ENCODE peak calls at places on chromosomes 3 and 15, in four cellular contexts. S is K562, N is GM12891, D is GM12878. I is an unnamed sample.

GRCh38 chr3:98553751-98554150 is 22.0 kb downstream of the GPR15 start:
- DNase-seq in N (no peak), D (no peak), S (no peak), I (peak)

GRCh38 chr15:42314818-42315217 is 41.6 kb upstream of the TMEM87A start:
- DNase-seq in D (no peak), N (no peak), S (no peak), I (no peak)

GRCh38 chr15:63306480-63307073 is 29.2 kb downstream of the APH1B start:
- DNase-seq in D (no peak), N (no peak), S (no peak), I (no peak)

GRCh38 chr15:78103406-78104118 is 11.2 kb downstream of the SH2D7 start:
- DNase-seq in N (peak), D (peak), S (no peak), I (peak)

GRCh38 chr15:99430881-99431401 is 134.8 kb upstream of the MEF2A start:
- DNase-seq in S (no peak), N (no peak), D (no peak), I (no peak)

GRCh38 chr15:101641894-101642293 is 10.3 kb downstream of the TM2D3 start:
- DNase-seq in D (peak), N (no peak), S (no peak), I (peak)

GRCh38 chr15:85692873-85693272 is 101.9 kb downstream of the KLHL25 start:
- DNase-seq in D (peak), S (no peak), N (no peak), I (no peak)

GRCh38 chr3:141352262-141352984 is 15.9 kb upstream of the ZBTB38 start:
- DNase-seq in D (no peak), S (no peak), N (no peak), I (no peak)

GRCh38 chr3:96843505-96844203 is 29.3 kb downstream of the EPHA6 start:
- DNase-seq in D (no peak), S (no peak), N (no peak), I (no peak)

GRCh38 chr15:39920510-39921273 is 626 bp upstream of the GPR176 start:
- DNase-seq in N (peak), D (peak), S (peak), I (peak)

GRCh38 chr15:41501961-41502786 is 8.5 kb downstream of the ITPKA start:
- DNase-seq in N (peak), D (no peak), S (no peak), I (peak)

GRCh38 chr3:99927651-99928390 is 110.2 kb downstream of the CMSS1 start:
- DNase-seq in N (no peak), S (no peak), D (no peak), I (no peak)

GRCh38 chr3:124513610-124513997 is 216.6 kb upstream of the UMPS start:
- DNase-seq in S (no peak), N (no peak), D (no peak), I (no peak)

GRCh38 chr15:44194397-44195150 is 497 bp downstream of the FRMD5 start:
- DNase-seq in S (peak), D (no peak), N (peak), I (no peak)

GRCh38 chr15:94324835-94325767 is 93.7 kb downstream of the MCTP2 start:
- DNase-seq in D (no peak), N (no peak), S (no peak), I (no peak)

GRCh38 chr3:32238816-32239637 is 547 bp downstream of the CMTM8 start:
- DNase-seq in N (peak), S (no peak), D (no peak), I (peak)

GRCh38 chr3:181838940-181839914 is 127.5 kb downstream of the SOX2 start:
- DNase-seq in D (no peak), N (no peak), S (no peak), I (no peak)

GRCh38 chr15:78033864-78034263 is 43.6 kb downstream of the TBC1D2B start:
- DNase-seq in N (no peak), S (no peak), D (no peak), I (no peak)

GRCh38 chr3:38438421-38438820 is 15.3 kb upstream of the ACVR2B start:
- DNase-seq in D (no peak), S (no peak), N (no peak), I (no peak)

GRCh38 chr3:194137314-194138097 is 1.6 kb downstream of the HES1 start:
- DNase-seq in S (peak), N (no peak), D (no peak), I (peak)

GRCh38 chr3:121619691-121620090 is 26.5 kb downstream of the FBXO40 start:
- DNase-seq in D (no peak), N (no peak), S (no peak), I (no peak)

GRCh38 chr15:47820780-47821319 is 103.5 kb downstream of the SEMA6D start:
- DNase-seq in N (no peak), D (no peak), S (no peak), I (no peak)

GRCh38 chr15:36426696-36427095 is 152.7 kb upstream of the CDIN1 start:
- DNase-seq in N (no peak), D (no peak), S (no peak), I (no peak)

GRCh38 chr15:45242289-45242688 is 9.7 kb upstream of the SLC28A2 start:
- DNase-seq in S (no peak), N (no peak), D (no peak), I (no peak)

GRCh38 chr3:45638299-45639043 is 43.9 kb downstream of the LIMD1 start:
- DNase-seq in S (no peak), N (no peak), D (no peak), I (no peak)

GRCh38 chr3:170448530-170449110 is 30.0 kb downstream of the CLDN11 start:
- DNase-seq in S (no peak), N (no peak), D (no peak), I (no peak)

GRCh38 chr3:66809579-66809958 is 188.5 kb upstream of the KBTBD8 start:
- DNase-seq in D (no peak), S (peak), N (no peak), I (no peak)

GRCh38 chr3:8529197-8529637 is 27.6 kb downstream of the LMCD1 start:
- DNase-seq in N (no peak), D (no peak), S (no peak), I (no peak)

GRCh38 chr3:113111308-113111707 is 100.0 kb upstream of the BOC start:
- DNase-seq in N (no peak), S (no peak), D (no peak), I (no peak)

GRCh38 chr15:55234800-55235104 is 38.0 kb upstream of the RSL24D1 start:
- DNase-seq in S (no peak), D (no peak), N (no peak), I (no peak)

GRCh38 chr15:67968564-67969440 is 85.3 kb upstream of the PIAS1 start:
- DNase-seq in S (no peak), N (no peak), D (no peak), I (no peak)

GRCh38 chr3:45571969-45572368 is 22.6 kb upstream of the LIMD1 start:
- DNase-seq in D (no peak), S (no peak), N (no peak), I (no peak)

GRCh38 chr3:101926594-101927105 is 77.3 kb downstream of the NFKBIZ start:
- DNase-seq in D (no peak), N (no peak), S (no peak), I (no peak)

GRCh38 chr3:101925564-101925963 is 76.2 kb downstream of the NFKBIZ start:
- DNase-seq in S (no peak), D (no peak), N (no peak), I (no peak)

GRCh38 chr3:101932326-101933108 is 83.2 kb downstream of the NFKBIZ start:
- DNase-seq in D (no peak), N (no peak), S (no peak), I (no peak)

DNA sequence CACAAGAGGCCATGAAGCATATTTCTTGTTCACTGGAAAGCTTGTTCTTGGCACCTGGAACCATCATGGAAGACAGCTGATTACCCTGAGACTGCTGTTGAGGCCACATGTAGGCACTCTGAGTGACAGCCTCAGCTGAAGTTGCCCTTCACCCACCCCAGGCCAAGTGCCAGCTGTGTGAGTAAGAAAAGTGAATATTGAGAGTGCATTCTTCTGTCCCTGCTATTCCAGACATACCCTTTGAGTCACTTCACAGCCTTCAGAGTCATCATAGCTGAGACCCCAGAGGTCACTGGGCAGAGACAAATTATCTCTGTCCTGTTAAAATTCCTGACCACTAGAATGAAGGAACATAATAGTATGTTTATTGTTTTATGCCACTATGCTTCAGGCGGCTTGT is 79.6 kb downstream of the NFKBIZ start:
- DNase-seq in S (no peak), D (no peak), N (no peak), I (no peak)
- TF ChIP-seq SPI1 in S (no peak), D (no peak), N (no peak), I (no peak)

GRCh38 chr3:10738688-10739372 is 77.2 kb upstream of the SLC6A11 start:
- DNase-seq in D (no peak), S (peak), N (peak), I (peak)
- TF ChIP-seq SPI1 in D (no peak), S (no peak), N (no peak), I (no peak)

GRCh38 chr3:42851228-42851834 is 24.3 kb downstream of the CYP8B1 start:
- DNase-seq in N (no peak), S (no peak), D (no peak), I (no peak)
- TF ChIP-seq SPI1 in N (no peak), S (no peak), D (no peak), I (no peak)

DNA sequence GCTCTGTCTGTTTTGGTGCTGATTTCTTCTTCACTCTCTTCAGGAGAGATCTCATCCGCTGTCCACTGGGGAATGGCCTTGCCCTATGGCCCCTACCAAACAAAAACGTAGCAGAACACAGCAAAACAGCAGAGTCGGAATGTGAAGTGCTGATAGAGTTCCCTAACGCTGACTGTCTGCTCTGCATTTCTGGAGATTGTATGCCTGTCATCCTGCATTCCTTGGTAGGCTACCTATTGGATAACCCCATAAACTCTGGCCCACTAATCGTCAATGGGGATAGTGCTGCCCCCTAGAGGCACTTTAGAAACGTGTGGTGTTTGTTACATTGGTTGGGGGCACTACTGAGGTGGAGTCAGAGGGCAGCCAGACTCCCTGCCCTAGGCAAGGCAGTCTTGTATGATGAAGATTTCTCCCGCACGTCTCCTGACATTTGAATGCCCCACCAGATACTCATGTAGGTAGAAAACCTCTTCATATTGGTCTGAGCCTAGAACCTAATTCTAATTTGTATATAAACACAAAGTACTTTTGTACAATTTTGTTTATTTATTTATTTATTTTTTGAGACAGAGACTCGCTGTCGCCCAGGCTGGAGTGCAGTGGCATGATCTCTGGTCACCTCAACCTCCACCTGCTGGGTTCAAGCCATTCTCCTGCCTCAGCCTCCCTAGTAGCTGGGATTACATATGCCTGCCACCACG is 15.6 kb upstream of the MAGEF1 start:
- DNase-seq in N (peak), D (no peak), S (peak), I (no peak)
- TF ChIP-seq SPI1 in N (no peak), D (no peak), S (no peak), I (no peak)

GRCh38 chr3:15108082-15108545 is 9.2 kb upstream of the RBSN start:
- DNase-seq in S (peak), D (no peak), N (peak), I (peak)
- TF ChIP-seq SPI1 in S (no peak), D (no peak), N (no peak), I (no peak)

DNA sequence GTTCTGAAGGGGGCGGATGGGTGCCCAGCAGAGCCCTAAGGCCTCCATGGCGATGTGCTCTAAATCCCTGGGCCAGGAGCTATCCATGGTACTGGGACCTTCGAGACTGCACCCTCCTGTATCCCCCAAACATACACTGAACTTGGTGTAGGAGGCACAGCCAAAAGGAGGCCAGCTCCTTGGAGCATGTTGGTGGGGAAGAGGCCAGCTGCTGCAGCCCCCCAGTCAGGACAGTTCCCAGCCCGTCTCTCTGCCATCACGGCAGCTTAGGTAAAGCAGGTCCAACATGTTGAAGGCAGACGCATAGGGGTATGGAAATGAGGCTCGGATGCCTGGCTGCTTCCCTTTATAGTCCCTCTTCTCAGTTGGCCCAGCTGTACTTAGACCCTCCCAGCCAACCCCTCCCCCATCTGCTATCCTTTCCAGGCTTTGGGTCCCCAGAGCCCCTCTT is 1.8 kb downstream of the CAMKV start:
- DNase-seq in D (no peak), S (peak), N (no peak), I (peak)
- TF ChIP-seq SPI1 in D (no peak), S (no peak), N (no peak), I (no peak)

GRCh38 chr3:71585126-71585525 is 1.6 kb upstream of the FOXP1 start:
- DNase-seq in D (no peak), S (peak), N (no peak), I (peak)
- TF ChIP-seq SPI1 in D (no peak), S (no peak), N (no peak), I (no peak)